ENCODE peak calls at places on chromosomes 2 and 18, in seven cellular contexts. V is psoas muscle, N is MM.1S, J is A549, R is mammary epithelial cell, K is upper lobe of right lung, Q is esophagus squamous epithelium. M is an unnamed sample.

GRCh38 chr2:172339431-172340010 is 87.9 kb upstream of the ITGA6 start:
- DNase-seq in V (no peak), N (no peak), J (no peak), R (peak), K (no peak), Q (no peak), M (no peak)

GRCh38 chr2:98692090-98692991 is 38.6 kb downstream of the MGAT4A start:
- DNase-seq in V (no peak), N (no peak), J (no peak), R (no peak), K (no peak), Q (no peak), M (no peak)

GRCh38 chr18:52136532-52136931 is 203.5 kb upstream of the DCC start:
- DNase-seq in V (no peak), N (no peak), J (no peak), R (no peak), K (no peak), Q (no peak), M (no peak)

GRCh38 chr2:155485141-155485842 is 786.8 kb downstream of the KCNJ3 start:
- DNase-seq in V (no peak), N (no peak), J (no peak), R (peak), K (no peak), Q (no peak), M (no peak)

GRCh38 chr18:50441518-50441917 is 66.7 kb downstream of the SKA1 start:
- DNase-seq in V (no peak), N (no peak), J (no peak), R (peak), K (no peak), Q (no peak), M (no peak)

GRCh38 chr18:62128157-62128556 is 58.7 kb downstream of the PIGN start:
- DNase-seq in V (no peak), N (no peak), J (no peak), R (peak), K (no peak), Q (no peak), M (no peak)

GRCh38 chr2:105470979-105471378 is 72.1 kb upstream of the FHL2 start:
- DNase-seq in V (no peak), N (no peak), J (no peak), R (no peak), K (no peak), Q (no peak), M (no peak)

GRCh38 chr2:26922638-26923466 is 47.6 kb upstream of the MAPRE3 start:
- DNase-seq in V (peak), N (peak), J (peak), R (peak), K (no peak), Q (no peak), M (no peak)

GRCh38 chr18:61702007-61702406 is 190.8 kb downstream of the RNF152 start:
- DNase-seq in V (no peak), N (no peak), J (no peak), R (peak), K (no peak), Q (no peak), M (peak)

GRCh38 chr2:46041434-46041833 is 255.8 kb upstream of the EPAS1 start:
- DNase-seq in V (no peak), N (no peak), J (no peak), R (no peak), K (no peak), Q (no peak), M (no peak)

GRCh38 chr2:160469615-160470204 is 23.9 kb downstream of the RBMS1 start:
- DNase-seq in V (no peak), N (no peak), J (no peak), R (no peak), K (no peak), Q (no peak), M (no peak)

GRCh38 chr2:181457741-181458425 is 697 bp downstream of the ITGA4 start:
- DNase-seq in V (peak), N (peak), J (no peak), R (peak), K (peak), Q (peak), M (no peak)

GRCh38 chr2:3605013-3605961 is 10.4 kb downstream of the COLEC11 start:
- DNase-seq in V (peak), N (no peak), J (peak), R (no peak), K (no peak), Q (no peak), M (no peak)

GRCh38 chr2:233690444-233690843 is 2.2 kb upstream of the UGT1A6 start:
- DNase-seq in V (no peak), N (no peak), J (no peak), R (peak), K (no peak), Q (no peak), M (no peak)

GRCh38 chr2:118969025-118969733 is 27.2 kb downstream of the MARCO start:
- DNase-seq in V (no peak), N (no peak), J (no peak), R (no peak), K (no peak), Q (no peak), M (no peak)

GRCh38 chr2:68039317-68039716 is 23.5 kb downstream of the C1D start:
- DNase-seq in V (no peak), N (no peak), J (no peak), R (no peak), K (no peak), Q (no peak), M (no peak)

GRCh38 chr2:143428700-143429099 is 299.5 kb downstream of the ARHGAP15 start:
- DNase-seq in V (no peak), N (no peak), J (no peak), R (peak), K (no peak), Q (no peak), M (no peak)

GRCh38 chr2:86436328-86436727 is 4.8 kb upstream of the KDM3A start:
- DNase-seq in V (no peak), N (no peak), J (no peak), R (no peak), K (no peak), Q (no peak), M (no peak)

GRCh38 chr2:15914981-15915380 is 25.4 kb upstream of the MYCN start:
- DNase-seq in V (no peak), N (no peak), J (no peak), R (no peak), K (no peak), Q (no peak), M (no peak)

GRCh38 chr18:55775972-55776371 is 188.0 kb upstream of the TCF4 start:
- DNase-seq in V (no peak), N (no peak), J (no peak), R (no peak), K (no peak), Q (no peak), M (no peak)

GRCh38 chr2:23563673-23564617 is 179.0 kb downstream of the KLHL29 start:
- DNase-seq in V (peak), N (no peak), J (no peak), R (peak), K (no peak), Q (no peak), M (no peak)

GRCh38 chr2:23561544-23561943 is 176.6 kb downstream of the KLHL29 start:
- DNase-seq in V (no peak), N (no peak), J (no peak), R (no peak), K (no peak), Q (no peak), M (no peak)

GRCh38 chr2:23564618-23564967 is 179.6 kb downstream of the KLHL29 start:
- DNase-seq in V (no peak), N (no peak), J (no peak), R (peak), K (no peak), Q (no peak), M (no peak)

GRCh38 chr2:23562143-23562542 is 177.2 kb downstream of the KLHL29 start:
- DNase-seq in V (no peak), N (no peak), J (no peak), R (no peak), K (no peak), Q (no peak), M (no peak)

GRCh38 chr2:23563151-23563550 is 178.2 kb downstream of the KLHL29 start:
- DNase-seq in V (no peak), N (no peak), J (no peak), R (no peak), K (no peak), Q (no peak), M (no peak)
- H3K4me3 ChIP-seq in V (no peak), N (no peak), J (no peak), R (no peak), K (no peak), Q (no peak), M (no peak)

GRCh38 chr18:74965682-74966081 is 243.3 kb downstream of the PTGR3 start:
- DNase-seq in V (no peak), N (no peak), J (no peak), R (no peak), K (no peak), Q (no peak), M (no peak)

DNA sequence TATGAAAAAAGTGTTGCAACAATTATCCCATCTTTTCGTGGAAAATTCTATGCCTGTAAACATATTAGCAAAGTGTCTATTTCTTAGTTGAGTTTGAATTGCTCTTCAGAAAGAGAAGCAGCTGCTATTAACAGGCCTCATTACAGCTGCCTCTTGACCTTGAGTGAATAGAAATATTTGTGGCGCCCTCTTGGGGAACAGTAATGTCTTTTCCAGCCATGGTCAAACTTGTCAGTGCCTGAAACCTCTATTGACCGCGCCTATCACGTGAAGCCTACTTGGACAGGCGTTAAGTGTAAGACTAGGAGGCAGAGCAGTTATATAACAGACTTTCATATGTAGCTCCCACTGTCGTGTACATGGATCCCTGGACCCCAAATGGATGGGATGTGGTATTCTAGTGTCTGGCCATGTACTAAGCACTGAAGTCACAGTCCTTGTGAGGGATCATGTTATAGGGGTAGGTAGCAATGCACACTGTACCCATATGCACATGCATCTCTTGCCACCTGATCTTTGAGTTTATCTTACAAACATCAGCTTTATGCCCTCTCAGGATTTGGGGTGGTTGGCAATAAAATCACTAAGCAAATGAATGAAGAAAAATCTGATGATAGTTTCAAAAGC is 245.0 kb downstream of the PTGR3 start:
- DNase-seq in V (no peak), N (peak), J (no peak), R (peak), K (no peak), Q (no peak), M (no peak)
- TF ChIP-seq CTCF in V (peak), N (peak), J (peak), R (peak), K (peak), Q (peak), M (peak)

DNA sequence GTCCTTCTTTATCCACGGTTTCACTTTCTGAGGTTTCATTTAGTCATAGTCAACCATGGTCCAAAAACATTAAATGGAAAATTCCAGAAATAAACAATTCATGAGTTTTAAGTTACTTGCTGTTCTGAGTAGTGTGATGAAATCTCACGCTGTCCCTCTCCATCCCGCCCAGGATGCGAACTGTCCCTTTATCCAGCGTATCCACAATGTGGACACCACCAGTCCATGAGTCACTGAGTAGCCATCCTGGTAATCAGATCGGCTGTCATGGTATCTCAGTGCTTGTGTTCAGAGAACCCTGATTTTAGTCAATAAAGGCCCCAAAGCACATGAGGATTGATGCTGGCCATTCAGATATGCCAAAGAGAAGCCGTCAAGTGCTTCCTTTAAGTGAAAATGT is 3.7 kb downstream of the SP140L start:
- DNase-seq in V (no peak), N (no peak), J (no peak), R (no peak), K (no peak), Q (no peak), M (no peak)
- H3K4me3 ChIP-seq in V (no peak), N (no peak), J (no peak), R (no peak), K (no peak), Q (no peak), M (no peak)

DNA sequence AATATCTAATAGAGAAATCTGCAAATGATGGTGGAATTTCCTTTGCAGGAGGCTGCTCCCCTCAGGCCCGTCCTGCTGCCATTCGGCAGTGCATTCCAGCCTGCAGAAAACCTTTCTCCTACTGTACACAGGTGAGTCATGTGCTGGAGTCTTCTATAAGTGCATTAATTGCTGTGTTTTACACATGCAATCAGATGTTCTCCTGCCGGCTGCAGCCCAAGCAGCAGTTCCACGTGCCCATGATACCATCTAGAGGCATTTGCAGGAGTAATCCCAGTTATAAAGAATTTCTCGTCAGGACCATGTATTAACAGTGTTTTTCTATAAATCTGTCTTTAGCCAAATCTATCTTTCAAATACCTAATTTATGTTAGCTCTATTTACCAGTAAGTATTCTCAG is 304.7 kb upstream of the HNMT start:
- DNase-seq in V (no peak), N (no peak), J (no peak), R (peak), K (no peak), Q (no peak), M (no peak)
- TF ChIP-seq CTCF in V (no peak), N (no peak), J (no peak), R (peak), K (no peak), Q (peak), M (no peak)

GRCh38 chr2:231228974-231229373 is 30.5 kb downstream of the ARMC9 start:
- DNase-seq in V (no peak), N (no peak), J (no peak), R (no peak), K (no peak), Q (no peak), M (no peak)
- H3K4me3 ChIP-seq in V (no peak), N (no peak), J (no peak), R (no peak), K (no peak), Q (no peak), M (no peak)

GRCh38 chr2:237027712-237028029 is 58.0 kb upstream of the COPS8 start:
- DNase-seq in V (no peak), N (no peak), J (no peak), R (no peak), K (no peak), Q (no peak), M (no peak)
- TF ChIP-seq CTCF in V (no peak), N (no peak), J (no peak), R (no peak), K (no peak), Q (no peak), M (no peak)

GRCh38 chr2:110678457-110679336 is 834 bp upstream of the BUB1 start:
- DNase-seq in V (no peak), N (peak), J (peak), R (peak), K (peak), Q (no peak), M (no peak)

GRCh38 chr2:110677530-110678456 is at the start of gene BUB1:
- DNase-seq in V (peak), N (peak), J (peak), R (peak), K (peak), Q (peak), M (peak)

GRCh38 chr2:110679865-110680264 is 2.0 kb upstream of the BUB1 start:
- DNase-seq in V (no peak), N (peak), J (no peak), R (no peak), K (peak), Q (no peak), M (no peak)

GRCh38 chr2:110677080-110677479 is 783 bp downstream of the BUB1 start:
- DNase-seq in V (no peak), N (peak), J (no peak), R (no peak), K (no peak), Q (no peak), M (no peak)

DNA sequence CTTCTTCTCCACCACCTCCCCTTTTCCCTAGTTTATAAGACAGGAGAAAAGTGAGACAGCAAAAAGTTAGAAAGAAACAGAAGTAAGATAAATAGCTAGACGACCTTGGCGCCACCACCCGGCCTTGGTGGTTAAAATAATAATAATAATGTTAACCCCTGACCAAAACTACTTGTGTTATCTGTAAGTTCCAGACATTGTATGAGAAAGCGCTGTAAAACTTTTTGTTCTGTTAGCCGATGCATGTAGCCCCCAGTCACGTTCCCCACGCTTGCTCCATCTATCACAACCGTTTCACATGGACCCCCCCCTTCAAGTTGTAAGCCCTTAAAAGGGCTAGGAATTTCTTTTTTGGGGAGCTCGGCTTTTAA is 1.5 kb upstream of the BUB1 start:
- DNase-seq in V (no peak), N (peak), J (no peak), R (no peak), K (peak), Q (no peak), M (no peak)
- H3K4me3 ChIP-seq in V (no peak), N (peak), J (no peak), R (peak), K (no peak), Q (peak), M (peak)

DNA sequence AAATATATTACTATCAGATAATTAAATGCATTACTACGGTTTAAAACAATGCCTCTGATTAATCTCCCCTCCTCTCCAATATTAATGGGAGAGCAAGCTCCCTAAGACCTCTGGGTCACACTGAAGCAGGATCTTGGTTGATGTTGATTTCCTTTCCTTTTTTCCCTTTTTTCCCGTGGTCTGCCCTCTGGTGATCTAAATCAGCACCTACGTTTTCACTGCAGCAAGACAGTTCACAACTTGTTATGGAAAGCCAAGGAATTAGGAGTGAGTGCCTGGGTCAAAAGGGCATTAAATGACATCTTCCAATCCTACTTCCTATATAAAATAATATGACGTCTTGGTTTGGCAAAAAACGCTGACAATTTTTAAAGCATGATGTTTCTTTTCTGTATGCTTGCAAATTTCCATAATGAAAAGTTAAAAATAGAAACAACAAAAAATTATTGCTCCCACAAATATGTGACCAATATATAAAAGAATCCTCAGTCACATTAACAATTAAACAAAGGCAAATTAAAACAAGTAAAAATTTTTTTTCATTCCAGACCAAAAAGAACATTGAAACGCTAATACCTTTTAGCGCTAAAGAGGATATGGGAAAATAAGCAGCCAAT is 7.9 kb upstream of the CFAP36 start:
- DNase-seq in V (no peak), N (no peak), J (peak), R (peak), K (no peak), Q (no peak), M (no peak)
- TF ChIP-seq CTCF in V (peak), N (peak), J (peak), R (peak), K (peak), Q (peak), M (peak)

GRCh38 chr18:12879840-12880531 is 4.1 kb downstream of the PTPN2 start:
- DNase-seq in V (no peak), N (no peak), J (no peak), R (no peak), K (no peak), Q (no peak), M (no peak)
- H3K4me3 ChIP-seq in V (no peak), N (no peak), J (no peak), R (no peak), K (no peak), Q (no peak), M (no peak)